ENCODE peak calls at places on chromosomes 11 and 22, in seven cellular contexts. One of them, this sample, is unnamed.

GRCh38 chr11:45025716-45026492 is 75.2 kb upstream of the TP53I11 start:
- DNase-seq in substantia nigra: no peak
- DNase-seq in anterior cingulate cortex: peak; percentile 29
- DNase-seq in AG10803: no peak
- DNase-seq in SHP77: peak; percentile 24
- DNase-seq in activated CD8-positive, alpha-beta T cell treated with anti-CD3 and anti-CD28 coated beads, Interleukin-2, amount 10 ng/mL, durations not matched to agents 7 days and 5 days: peak; percentile 42
- DNase-seq in ELR: no peak
- DNase-seq in this sample: no peak

GRCh38 chr11:127130321-127130720 is 129.8 kb upstream of the KIRREL3 start:
- DNase-seq in substantia nigra: no peak
- DNase-seq in anterior cingulate cortex: no peak
- DNase-seq in AG10803: no peak
- DNase-seq in SHP77: no peak
- DNase-seq in activated CD8-positive, alpha-beta T cell treated with anti-CD3 and anti-CD28 coated beads, Interleukin-2, amount 10 ng/mL, durations not matched to agents 7 days and 5 days: no peak
- DNase-seq in ELR: no peak
- DNase-seq in this sample: no peak

GRCh38 chr11:110299006-110299785 is 2.8 kb upstream of the RDX start:
- DNase-seq in substantia nigra: no peak
- DNase-seq in anterior cingulate cortex: no peak
- DNase-seq in AG10803: no peak
- DNase-seq in SHP77: no peak
- DNase-seq in activated CD8-positive, alpha-beta T cell treated with anti-CD3 and anti-CD28 coated beads, Interleukin-2, amount 10 ng/mL, durations not matched to agents 7 days and 5 days: no peak
- DNase-seq in ELR: no peak
- DNase-seq in this sample: no peak

GRCh38 chr11:12156301-12157140 is 46.1 kb downstream of the MICAL2 start:
- DNase-seq in substantia nigra: no peak
- DNase-seq in anterior cingulate cortex: no peak
- DNase-seq in AG10803: no peak
- DNase-seq in SHP77: no peak
- DNase-seq in activated CD8-positive, alpha-beta T cell treated with anti-CD3 and anti-CD28 coated beads, Interleukin-2, amount 10 ng/mL, durations not matched to agents 7 days and 5 days: no peak
- DNase-seq in ELR: no peak
- DNase-seq in this sample: no peak

GRCh38 chr11:62573006-62573591 is 592 bp downstream of the EEF1G start:
- DNase-seq in substantia nigra: peak; percentile 57
- DNase-seq in anterior cingulate cortex: no peak
- DNase-seq in AG10803: no peak
- DNase-seq in SHP77: no peak
- DNase-seq in activated CD8-positive, alpha-beta T cell treated with anti-CD3 and anti-CD28 coated beads, Interleukin-2, amount 10 ng/mL, durations not matched to agents 7 days and 5 days: peak; percentile 54
- DNase-seq in ELR: peak; percentile 42
- DNase-seq in this sample: no peak

GRCh38 chr11:85889676-85890579 is 34.7 kb downstream of the CCDC83 start:
- DNase-seq in substantia nigra: no peak
- DNase-seq in anterior cingulate cortex: no peak
- DNase-seq in AG10803: peak; percentile 83
- DNase-seq in SHP77: no peak
- DNase-seq in activated CD8-positive, alpha-beta T cell treated with anti-CD3 and anti-CD28 coated beads, Interleukin-2, amount 10 ng/mL, durations not matched to agents 7 days and 5 days: no peak
- DNase-seq in ELR: peak; percentile 90
- DNase-seq in this sample: peak; percentile 37

GRCh38 chr11:133966924-133967598 is 10.3 kb upstream of the IGSF9B start:
- DNase-seq in substantia nigra: peak; percentile 41
- DNase-seq in anterior cingulate cortex: no peak
- DNase-seq in AG10803: no peak
- DNase-seq in SHP77: no peak
- DNase-seq in activated CD8-positive, alpha-beta T cell treated with anti-CD3 and anti-CD28 coated beads, Interleukin-2, amount 10 ng/mL, durations not matched to agents 7 days and 5 days: peak; percentile 82
- DNase-seq in ELR: no peak
- DNase-seq in this sample: no peak

GRCh38 chr11:17077240-17077519 is 287 bp downstream of the RPS13 start:
- DNase-seq in substantia nigra: no peak
- DNase-seq in anterior cingulate cortex: no peak
- DNase-seq in AG10803: no peak
- DNase-seq in SHP77: no peak
- DNase-seq in activated CD8-positive, alpha-beta T cell treated with anti-CD3 and anti-CD28 coated beads, Interleukin-2, amount 10 ng/mL, durations not matched to agents 7 days and 5 days: no peak
- DNase-seq in ELR: peak; percentile 30
- DNase-seq in this sample: peak; percentile 27

GRCh38 chr22:35462558-35463230 is 62.8 kb downstream of the MCM5 start:
- DNase-seq in substantia nigra: no peak
- DNase-seq in anterior cingulate cortex: no peak
- DNase-seq in AG10803: no peak
- DNase-seq in SHP77: no peak
- DNase-seq in activated CD8-positive, alpha-beta T cell treated with anti-CD3 and anti-CD28 coated beads, Interleukin-2, amount 10 ng/mL, durations not matched to agents 7 days and 5 days: no peak
- DNase-seq in ELR: no peak
- DNase-seq in this sample: no peak

GRCh38 chr22:23516304-23516703 is 63.8 kb downstream of the IGLL1 start:
- DNase-seq in substantia nigra: no peak
- DNase-seq in anterior cingulate cortex: no peak
- DNase-seq in AG10803: no peak
- DNase-seq in SHP77: no peak
- DNase-seq in activated CD8-positive, alpha-beta T cell treated with anti-CD3 and anti-CD28 coated beads, Interleukin-2, amount 10 ng/mL, durations not matched to agents 7 days and 5 days: no peak
- DNase-seq in ELR: no peak
- DNase-seq in this sample: no peak

GRCh38 chr22:27195104-27195503 is 537.7 kb downstream of the MIAT start:
- DNase-seq in substantia nigra: no peak
- DNase-seq in anterior cingulate cortex: no peak
- DNase-seq in AG10803: no peak
- DNase-seq in SHP77: peak; percentile 17
- DNase-seq in activated CD8-positive, alpha-beta T cell treated with anti-CD3 and anti-CD28 coated beads, Interleukin-2, amount 10 ng/mL, durations not matched to agents 7 days and 5 days: no peak
- DNase-seq in ELR: no peak
- DNase-seq in this sample: no peak

GRCh38 chr22:38049812-38050619 is 7.2 kb upstream of the PICK1 start:
- DNase-seq in substantia nigra: peak; percentile 79
- DNase-seq in anterior cingulate cortex: peak; percentile 68
- DNase-seq in AG10803: no peak
- DNase-seq in SHP77: no peak
- DNase-seq in activated CD8-positive, alpha-beta T cell treated with anti-CD3 and anti-CD28 coated beads, Interleukin-2, amount 10 ng/mL, durations not matched to agents 7 days and 5 days: no peak
- DNase-seq in ELR: no peak
- DNase-seq in this sample: no peak

This sample was measured in fibroblast of gingiva.